ENCODE peak calls at places on chromosomes 7 and 10, in six cellular contexts. O is kidney epithelial cell; K is naive B cell; M is stimulated activated CD4-positive, alpha-beta T cell treated with anti-CD3 and anti-CD28 coated beads, Interleukin-2, amount 100 ng/mL, for 24 hours; S is C1 segment of cervical spinal cord; Z is lower lobe of right lung. U is an unnamed sample.

GRCh38 chr7:44275829-44276570 is 49.4 kb downstream of the CAMK2B start:
- DNase-seq in O (no peak), K (no peak), M (no peak), S (no peak), Z (peak), U (no peak)

GRCh38 chr10:80493482-80494021 is 39.4 kb downstream of the TSPAN14 start:
- DNase-seq in O (no peak), K (no peak), M (no peak), S (no peak), Z (no peak), U (peak)

GRCh38 chr7:69624842-69625637 is 26.8 kb downstream of the AUTS2 start:
- DNase-seq in O (no peak), K (no peak), M (no peak), S (no peak), Z (no peak), U (no peak)

GRCh38 chr10:125159932-125160855 is at the start of gene CTBP2:
- DNase-seq in O (no peak), K (no peak), M (no peak), S (no peak), Z (peak), U (no peak)

GRCh38 chr10:17075510-17075909 is 54.1 kb downstream of the CUBN start:
- DNase-seq in O (peak), K (no peak), M (no peak), S (no peak), Z (no peak), U (peak)

GRCh38 chr7:130356121-130356759 is 11.6 kb downstream of the CPA5 start:
- DNase-seq in O (peak), K (no peak), M (no peak), S (no peak), Z (no peak), U (peak)

GRCh38 chr10:119341236-119342016 is 134.1 kb downstream of the GRK5 start:
- DNase-seq in O (peak), K (no peak), M (peak), S (no peak), Z (no peak), U (no peak)

GRCh38 chr10:95814011-95814727 is 58.2 kb downstream of the ENTPD1 start:
- DNase-seq in O (peak), K (no peak), M (no peak), S (peak), Z (no peak), U (peak)

GRCh38 chr10:116139886-116140285 is 133.1 kb downstream of the GFRA1 start:
- DNase-seq in O (no peak), K (no peak), M (no peak), S (no peak), Z (no peak), U (no peak)

GRCh38 chr7:94183289-94183749 is 179.2 kb upstream of the BET1 start:
- DNase-seq in O (peak), K (no peak), M (no peak), S (no peak), Z (peak), U (peak)

GRCh38 chr10:119270893-119271361 is 63.6 kb downstream of the GRK5 start:
- DNase-seq in O (no peak), K (peak), M (peak), S (no peak), Z (peak), U (no peak)

GRCh38 chr10:124699471-124700292 is 44.5 kb downstream of the FAM53B start:
- DNase-seq in O (no peak), K (no peak), M (no peak), S (no peak), Z (no peak), U (no peak)

GRCh38 chr7:85091568-85091928 is 95.3 kb downstream of the SEMA3D start:
- DNase-seq in O (no peak), K (no peak), M (no peak), S (no peak), Z (no peak), U (no peak)

GRCh38 chr7:89621925-89622641 is 532.2 kb upstream of the STEAP1 start:
- DNase-seq in O (no peak), K (no peak), M (no peak), S (no peak), Z (no peak), U (no peak)

GRCh38 chr10:12194752-12195271 is 879 bp downstream of the NUDT5 start:
- DNase-seq in O (no peak), K (no peak), M (peak), S (no peak), Z (peak), U (no peak)

GRCh38 chr10:125014086-125014830 is 72.3 kb downstream of the ZRANB1 start:
- DNase-seq in O (no peak), K (no peak), M (no peak), S (no peak), Z (no peak), U (no peak)

GRCh38 chr7:8391353-8392062 is 41.9 kb upstream of the NXPH1 start:
- DNase-seq in O (no peak), K (no peak), M (no peak), S (no peak), Z (no peak), U (no peak)

GRCh38 chr10:111598433-111599059 is 521.7 kb downstream of the ADRA2A start:
- DNase-seq in O (no peak), K (peak), M (peak), S (peak), Z (no peak), U (peak)

GRCh38 chr7:31633894-31634494 is 53.0 kb upstream of the PPP1R17 start:
- DNase-seq in O (peak), K (no peak), M (no peak), S (no peak), Z (no peak), U (peak)

GRCh38 chr7:45259966-45260646 is 102.5 kb downstream of the RAMP3 start:
- DNase-seq in O (no peak), K (peak), M (peak), S (peak), Z (peak), U (no peak)

GRCh38 chr10:102624751-102625330 is 19.4 kb upstream of the TRIM8 start:
- DNase-seq in O (no peak), K (no peak), M (no peak), S (no peak), Z (peak), U (no peak)

GRCh38 chr7:33933611-33934281 is 28.4 kb downstream of the BMPER start:
- DNase-seq in O (peak), K (no peak), M (no peak), S (no peak), Z (no peak), U (peak)

GRCh38 chr7:156523447-156524048 is 117.0 kb upstream of the RNF32 start:
- DNase-seq in O (no peak), K (no peak), M (no peak), S (no peak), Z (no peak), U (no peak)

GRCh38 chr10:50512743-50513416 is 110.9 kb downstream of the SGMS1 start:
- DNase-seq in O (no peak), K (no peak), M (no peak), S (no peak), Z (no peak), U (no peak)

GRCh38 chr10:114326794-114327193 is 77.5 kb downstream of the AFAP1L2 start:
- DNase-seq in O (no peak), K (no peak), M (no peak), S (no peak), Z (no peak), U (no peak)

GRCh38 chr7:41130021-41130420 is 572.9 kb downstream of the INHBA start:
- DNase-seq in O (no peak), K (no peak), M (no peak), S (no peak), Z (no peak), U (no peak)

GRCh38 chr10:55793024-55793423 is 568.0 kb downstream of the ZWINT start:
- DNase-seq in O (peak), K (no peak), M (no peak), S (no peak), Z (no peak), U (no peak)

GRCh38 chr7:2632717-2633537 is 1.1 kb downstream of the TTYH3 start:
- DNase-seq in O (no peak), K (peak), M (peak), S (no peak), Z (peak), U (no peak)